ENCODE peak calls at places on chromosome 11, in ten cellular contexts. E is brain microvascular endothelial cell, S is thoracic aorta, F is pancreas, D is kidney, R is upper lobe of right lung, T is WERI-Rb-1, W is neural progenitor cell, C is left ventricle myocardium inferior, J is H1. K is an unnamed sample.

GRCh38 chr11:117884994-117885393 is 8.5 kb upstream of the FXYD6 start:
- DNase-seq in R (no peak), E (peak), S (no peak), D (no peak), C (no peak), J (no peak), T (no peak), W (no peak), F (no peak), K (peak)

GRCh38 chr11:130299978-130300377 is 14.7 kb downstream of the ZBTB44 start:
- DNase-seq in E (no peak), F (no peak), T (no peak), S (no peak), D (no peak), W (no peak), J (no peak), R (no peak), C (no peak), K (no peak)

GRCh38 chr11:8383227-8383626 is 119.5 kb upstream of the LMO1 start:
- DNase-seq in S (no peak), W (no peak), J (no peak), D (no peak), R (no peak), C (no peak), T (no peak), E (no peak), F (no peak), K (no peak)

GRCh38 chr11:9851366-9851765 is 187.5 kb downstream of the SWAP70 start:
- DNase-seq in D (no peak), J (no peak), C (no peak), R (no peak), W (no peak), E (no peak), T (no peak), S (no peak), F (no peak), K (peak)

GRCh38 chr11:66341502-66342126 is 3.3 kb downstream of the BRMS1 start:
- DNase-seq in T (no peak), W (no peak), S (no peak), J (no peak), F (no peak), R (peak), C (no peak), D (peak), E (no peak), K (no peak)

GRCh38 chr11:105986554-105986953 is 35.5 kb downstream of the MSANTD4 start:
- DNase-seq in J (no peak), T (no peak), S (no peak), E (no peak), W (no peak), D (no peak), F (no peak), C (no peak), R (no peak), K (no peak)

GRCh38 chr11:46388619-46389449 is 2.7 kb downstream of the CHRM4 start:
- DNase-seq in R (no peak), E (no peak), W (peak), S (no peak), F (no peak), D (no peak), J (no peak), T (peak), C (no peak), K (no peak)

GRCh38 chr11:69442807-69443137 is 38.7 kb upstream of the LINC01488 start:
- DNase-seq in D (peak), R (no peak), E (no peak), W (no peak), J (no peak), C (peak), S (no peak), F (no peak), T (no peak), K (peak)

GRCh38 chr11:134616048-134616447 is 204.0 kb upstream of the B3GAT1 start:
- DNase-seq in W (no peak), F (no peak), J (no peak), D (no peak), T (no peak), R (no peak), C (no peak), E (no peak), S (no peak), K (no peak)

GRCh38 chr11:81007046-81007445 is 1566.2 kb upstream of the TENM4 start:
- DNase-seq in D (no peak), T (no peak), J (no peak), S (no peak), F (no peak), C (no peak), W (no peak), R (no peak), E (peak), K (peak)

GRCh38 chr11:67055812-67056211 is 835 bp upstream of the RHOD start:
- DNase-seq in F (no peak), E (no peak), D (no peak), R (peak), C (no peak), J (no peak), T (no peak), S (no peak), W (peak), K (peak)

GRCh38 chr11:62176766-62177165 is 13.2 kb upstream of the SCGB1D1 start:
- DNase-seq in T (no peak), E (no peak), R (no peak), W (no peak), F (no peak), C (no peak), S (no peak), J (no peak), D (no peak), K (no peak)

GRCh38 chr11:32229566-32230240 is 138.8 kb downstream of the RCN1 start:
- DNase-seq in C (no peak), S (no peak), E (no peak), F (no peak), D (no peak), W (no peak), J (no peak), R (no peak), T (no peak), K (no peak)

GRCh38 chr11:79406376-79406775 is 34.5 kb downstream of the TENM4 start:
- DNase-seq in D (no peak), W (no peak), R (no peak), T (no peak), F (no peak), S (no peak), J (no peak), C (no peak), E (no peak), K (no peak)

GRCh38 chr11:114073506-114074381 is 14.2 kb downstream of the ZBTB16 start:
- DNase-seq in J (no peak), D (no peak), E (no peak), T (no peak), C (no peak), W (peak), R (no peak), S (no peak), F (peak), K (no peak)

GRCh38 chr11:69035959-69036340 is 12.8 kb upstream of the TPCN2 start:
- DNase-seq in D (peak), T (no peak), J (no peak), E (no peak), S (no peak), C (no peak), R (no peak), F (no peak), W (no peak), K (peak)

GRCh38 chr11:1234054-1234720 is 11.3 kb downstream of the MUC5B start:
- DNase-seq in W (no peak), S (no peak), J (no peak), E (no peak), R (peak), D (peak), F (peak), C (peak), T (peak), K (no peak)

GRCh38 chr11:47216141-47216798 is 1.5 kb downstream of the DDB2 start:
- DNase-seq in W (peak), T (peak), R (no peak), F (no peak), J (no peak), D (peak), S (peak), C (no peak), E (peak), K (peak)

GRCh38 chr11:108733479-108734116 is 68.7 kb downstream of the DDX10 start:
- DNase-seq in R (no peak), T (no peak), D (no peak), J (no peak), E (peak), C (no peak), S (no peak), W (no peak), F (no peak), K (peak)

GRCh38 chr11:108944486-108945178 is 279.8 kb downstream of the DDX10 start:
- DNase-seq in W (no peak), S (no peak), T (no peak), J (no peak), R (no peak), E (no peak), D (no peak), F (no peak), C (no peak), K (no peak)

GRCh38 chr11:44955019-44955738 is 4.5 kb upstream of the TP53I11 start:
- DNase-seq in D (peak), T (peak), E (peak), S (no peak), J (no peak), F (no peak), C (peak), W (no peak), R (peak), K (peak)

GRCh38 chr11:123853038-123853437 is 32.4 kb downstream of the TMEM225 start:
- DNase-seq in J (no peak), D (no peak), R (no peak), C (no peak), T (no peak), E (no peak), S (no peak), F (no peak), W (no peak), K (no peak)

GRCh38 chr11:130909650-130910049 is 6.6 kb downstream of the SNX19 start:
- DNase-seq in S (no peak), J (no peak), R (no peak), D (no peak), W (no peak), T (no peak), C (no peak), F (no peak), E (peak), K (peak)

GRCh38 chr11:114086394-114086793 is 26.9 kb downstream of the ZBTB16 start:
- DNase-seq in F (no peak), W (no peak), D (no peak), C (no peak), E (no peak), J (no peak), T (no peak), S (no peak), R (no peak), K (no peak)

GRCh38 chr11:72378704-72379383 is 55.5 kb downstream of the CLPB start:
- DNase-seq in D (no peak), W (no peak), E (no peak), C (peak), S (peak), T (no peak), F (no peak), R (no peak), J (no peak), K (peak)

GRCh38 chr11:19176629-19177186 is 25.1 kb downstream of the CSRP3 start:
- DNase-seq in C (no peak), F (no peak), R (no peak), J (no peak), T (no peak), E (no peak), D (no peak), W (no peak), S (no peak), K (no peak)

GRCh38 chr11:36055356-36055755 is 111.5 kb downstream of the LDLRAD3 start:
- DNase-seq in F (no peak), T (no peak), C (no peak), R (no peak), D (no peak), W (no peak), E (no peak), J (no peak), S (no peak), K (no peak)

GRCh38 chr11:109853156-109853776 is 239.9 kb upstream of the ZC3H12C start:
- DNase-seq in E (peak), W (peak), C (no peak), J (no peak), T (peak), R (no peak), D (no peak), S (no peak), F (no peak), K (peak)

GRCh38 chr11:68019486-68019885 is 9.4 kb downstream of the ALDH3B1 start:
- DNase-seq in F (no peak), T (no peak), E (no peak), S (no peak), J (no peak), D (no peak), C (no peak), W (no peak), R (no peak), K (no peak)

GRCh38 chr11:87358461-87358860 is 320.7 kb downstream of the TMEM135 start:
- DNase-seq in S (no peak), E (no peak), C (no peak), F (no peak), T (no peak), R (no peak), J (no peak), D (no peak), W (no peak), K (no peak)

GRCh38 chr11:67648140-67648795 is 2.3 kb downstream of the ACY3 start:
- DNase-seq in W (peak), E (no peak), S (no peak), J (no peak), F (peak), T (peak), D (no peak), R (peak), C (no peak), K (no peak)

GRCh38 chr11:111347002-111347722 is 31.9 kb downstream of the POU2AF1 start:
- DNase-seq in W (no peak), R (no peak), D (no peak), J (no peak), S (no peak), T (no peak), C (peak), F (no peak), E (no peak), K (peak)

GRCh38 chr11:37988031-37988430 is 1390.0 kb upstream of the RAG2 start:
- DNase-seq in C (no peak), E (peak), R (no peak), F (no peak), J (no peak), W (no peak), D (no peak), S (no peak), T (no peak), K (no peak)

GRCh38 chr11:75346912-75347647 is 4.4 kb downstream of the ARRB1 start:
- DNase-seq in C (peak), J (no peak), T (no peak), W (no peak), E (no peak), S (no peak), F (no peak), R (peak), D (peak), K (peak)

GRCh38 chr11:33376331-33377099 is 119.3 kb downstream of the HIPK3 start:
- DNase-seq in S (no peak), D (peak), C (no peak), W (peak), F (peak), E (no peak), R (no peak), J (no peak), T (peak), K (no peak)

GRCh38 chr11:33375236-33375635 is 118.1 kb downstream of the HIPK3 start:
- DNase-seq in F (no peak), C (no peak), T (no peak), J (no peak), R (no peak), S (no peak), W (no peak), E (no peak), D (no peak), K (no peak)

GRCh38 chr11:33375688-33376311 is 118.6 kb downstream of the HIPK3 start:
- DNase-seq in R (no peak), W (peak), D (no peak), E (no peak), S (no peak), C (no peak), J (no peak), F (peak), T (peak), K (peak)

GRCh38 chr11:33377852-33378385 is 120.7 kb downstream of the HIPK3 start:
- DNase-seq in W (no peak), C (no peak), D (no peak), S (no peak), F (no peak), J (no peak), T (no peak), E (no peak), R (no peak), K (peak)

GRCh38 chr11:33377100-33377851 is 120.1 kb downstream of the HIPK3 start:
- DNase-seq in W (peak), S (no peak), T (no peak), C (no peak), D (no peak), J (no peak), E (no peak), F (no peak), R (no peak), K (peak)
- H3K4me3 ChIP-seq in W (peak), S (peak), T (peak), C (peak), D (no peak), J (peak), E (peak), F (peak), R (no peak), K (peak)

DNA sequence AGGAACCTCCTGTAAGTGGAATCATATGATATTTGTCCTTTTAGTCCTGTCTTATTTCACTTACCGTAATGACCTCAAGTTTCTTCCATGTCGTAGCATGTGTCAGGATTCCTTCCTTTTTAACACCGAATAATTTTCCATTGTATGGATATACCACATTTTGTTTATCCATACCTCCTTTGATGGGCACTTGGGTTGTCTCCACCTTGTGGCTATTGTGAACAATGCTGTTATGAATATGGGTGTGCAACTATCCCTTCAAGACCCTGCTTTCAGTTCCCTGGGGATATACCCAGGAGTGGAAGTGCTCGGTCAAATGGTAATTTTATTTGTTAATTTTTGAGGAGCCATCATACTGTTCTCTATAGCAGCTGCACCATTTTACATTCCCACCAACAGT is 244.9 kb upstream of the BLID start:
- DNase-seq in E (no peak), R (no peak), J (no peak), S (no peak), W (no peak), C (no peak), D (no peak), T (no peak), F (no peak), K (no peak)
- TF ChIP-seq CTCF in E (no peak), R (peak), J (no peak), S (no peak), W (no peak), C (no peak), D (no peak), T (no peak), F (no peak), K (peak)

GRCh38 chr11:70661763-70662501 is 263.6 kb downstream of the CTTN start:
- DNase-seq in E (no peak), R (no peak), T (peak), S (no peak), C (no peak), J (no peak), D (no peak), W (peak), F (no peak), K (peak)
- H3K4me3 ChIP-seq in E (no peak), R (peak), T (peak), S (peak), C (peak), J (peak), D (no peak), W (peak), F (no peak), K (peak)

DNA sequence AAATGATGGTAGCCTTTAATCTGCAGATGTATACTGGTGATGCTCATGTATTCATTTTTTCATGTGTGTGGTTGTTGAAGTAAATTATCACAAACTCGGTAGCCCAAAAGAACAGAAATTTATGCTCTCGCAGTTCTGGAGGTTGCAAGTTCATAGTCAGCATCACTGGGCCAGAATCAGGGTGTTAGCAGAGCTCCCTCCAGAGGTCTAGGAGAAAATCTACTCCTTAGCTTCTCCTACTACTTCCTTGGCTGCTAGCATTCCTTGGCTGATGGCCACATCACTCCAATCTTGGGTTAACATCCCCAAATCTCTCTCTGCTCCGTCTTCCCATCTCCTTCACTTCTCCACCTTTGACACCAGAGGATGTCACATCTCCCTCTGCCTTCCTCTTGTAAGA is 45.3 kb upstream of the GALNT18 start:
- DNase-seq in D (no peak), R (no peak), T (no peak), C (no peak), F (no peak), J (no peak), S (no peak), W (no peak), E (no peak), K (peak)
- TF ChIP-seq CTCF in D (no peak), R (no peak), T (peak), C (no peak), F (no peak), J (no peak), S (no peak), W (no peak), E (peak), K (peak)